ENCODE peak calls at places on chromosomes 1 and 21, in nine cellular contexts. V is psoas muscle; U is sigmoid colon; C is CD8-positive, alpha-beta T cell; J is uterus; H is AG04450; T is heart left ventricle; E is effector memory CD4-positive, alpha-beta T cell; R is PC-9. G is an unnamed sample. For H3K9me3, the result is how much of the 10 kb centered on the place peaks cover.

GRCh38 chr1:84617349-84617748 is 43.1 kb upstream of the CTBS start:
- DNase-seq in J (no peak), R (no peak), E (no peak), U (no peak), T (no peak), C (no peak), H (no peak), V (no peak), G (no peak)

GRCh38 chr1:214761030-214761429 is 158.0 kb downstream of the CENPF start:
- DNase-seq in T (no peak), U (no peak), C (no peak), H (no peak), V (no peak), E (no peak), J (no peak), R (no peak), G (no peak)

GRCh38 chr1:232613752-232614381 is 16.1 kb downstream of the SIPA1L2 start:
- DNase-seq in C (no peak), E (no peak), T (no peak), R (no peak), H (peak), V (no peak), J (no peak), U (no peak), G (no peak)

GRCh38 chr1:228891134-228892034 is 156.1 kb downstream of the RHOU start:
- DNase-seq in E (no peak), T (no peak), R (no peak), H (no peak), V (no peak), J (peak), C (no peak), U (no peak), G (no peak)

GRCh38 chr21:43921602-43921978 is 56.6 kb downstream of the AGPAT3 start:
- DNase-seq in V (no peak), J (no peak), C (peak), T (peak), E (peak), R (no peak), U (no peak), H (no peak), G (no peak)

GRCh38 chr1:119160851-119161250 is 20.4 kb upstream of the WARS2 start:
- DNase-seq in U (no peak), T (no peak), E (no peak), V (no peak), R (no peak), H (peak), C (no peak), J (no peak), G (no peak)

GRCh38 chr1:65059930-65060538 is 88.0 kb upstream of the AK4 start:
- DNase-seq in E (no peak), H (no peak), R (peak), T (no peak), V (no peak), J (no peak), U (no peak), C (no peak), G (no peak)

GRCh38 chr1:116020668-116021272 is 44.5 kb downstream of the SLC22A15 start:
- DNase-seq in J (no peak), H (no peak), C (peak), V (peak), T (peak), R (peak), U (no peak), E (no peak), G (no peak)

GRCh38 chr21:43718872-43719747 is at the start of gene PDXK:
- DNase-seq in C (peak), H (no peak), J (peak), R (peak), V (peak), U (peak), E (peak), T (peak), G (peak)

GRCh38 chr1:94828251-94828650 is 8.1 kb downstream of the SLC44A3 start:
- DNase-seq in J (no peak), E (no peak), U (no peak), V (no peak), C (no peak), T (no peak), R (peak), H (no peak), G (no peak)

GRCh38 chr1:94884101-94884875 is 42.6 kb downstream of the CNN3 start:
- DNase-seq in R (no peak), E (no peak), H (no peak), U (no peak), C (no peak), V (no peak), T (no peak), J (peak), G (no peak)

GRCh38 chr1:200708769-200709168 is 29.9 kb upstream of the CAMSAP2 start:
- DNase-seq in H (no peak), C (no peak), U (no peak), V (no peak), T (no peak), E (no peak), J (no peak), R (no peak), G (no peak)

GRCh38 chr1:41474490-41475271 is 9.8 kb downstream of the EDN2 start:
- DNase-seq in H (no peak), U (peak), J (peak), V (no peak), T (no peak), E (no peak), R (peak), C (no peak), G (no peak)

GRCh38 chr1:211606914-211607751 is 28.2 kb upstream of the SLC30A1 start:
- DNase-seq in E (no peak), J (no peak), U (no peak), V (no peak), H (no peak), C (no peak), T (no peak), R (peak), G (no peak)

GRCh38 chr1:115237507-115237906 is 100.5 kb downstream of the NGF start:
- DNase-seq in C (no peak), J (no peak), U (no peak), T (no peak), E (no peak), R (no peak), V (no peak), H (no peak), G (no peak)

GRCh38 chr1:166062695-166063094 is 104.1 kb downstream of the FAM78B start:
- DNase-seq in H (no peak), C (no peak), E (no peak), J (no peak), U (no peak), V (no peak), T (no peak), R (no peak), G (no peak)

GRCh38 chr1:47980501-47980900 is 16.7 kb downstream of the TRABD2B start:
- DNase-seq in H (no peak), C (no peak), V (no peak), J (no peak), T (no peak), R (no peak), U (no peak), E (no peak), G (no peak)

GRCh38 chr21:41643246-41643966 is 123.4 kb downstream of the RIPK4 start:
- DNase-seq in R (peak), H (no peak), E (no peak), C (no peak), U (no peak), J (no peak), T (no peak), V (no peak), G (no peak)

GRCh38 chr1:64934115-64934880 is 32.1 kb downstream of the JAK1 start:
- DNase-seq in U (peak), R (no peak), J (peak), T (no peak), V (peak), C (no peak), E (no peak), H (peak), G (no peak)

GRCh38 chr21:28537371-28538079 is 455.2 kb downstream of the LTN1 start:
- DNase-seq in C (no peak), V (no peak), J (no peak), U (no peak), T (no peak), H (peak), E (no peak), R (no peak), G (no peak)

GRCh38 chr21:41029573-41029972 is 138.4 kb upstream of the BACE2 start:
- DNase-seq in J (no peak), C (no peak), T (no peak), E (no peak), H (no peak), U (no peak), V (no peak), R (no peak), G (no peak)

GRCh38 chr1:244992833-244993232 is 128.5 kb upstream of the HNRNPU start:
- DNase-seq in H (no peak), J (no peak), V (no peak), R (no peak), E (no peak), T (no peak), C (no peak), U (no peak), G (no peak)

GRCh38 chr1:233282582-233282886 is 13.0 kb downstream of the PCNX2 start:
- DNase-seq in U (no peak), H (no peak), J (no peak), V (no peak), C (no peak), E (no peak), T (no peak), R (no peak), G (no peak)

GRCh38 chr1:20059847-20060246 is 10.1 kb upstream of the PLA2G5 start:
- DNase-seq in J (no peak), R (no peak), T (no peak), V (no peak), C (no peak), H (no peak), E (no peak), U (no peak), G (no peak)

GRCh38 chr21:46374761-46375389 is 50.9 kb downstream of the PCNT start:
- DNase-seq in U (no peak), C (no peak), R (no peak), H (no peak), E (no peak), T (no peak), V (no peak), J (no peak), G (no peak)

DNA sequence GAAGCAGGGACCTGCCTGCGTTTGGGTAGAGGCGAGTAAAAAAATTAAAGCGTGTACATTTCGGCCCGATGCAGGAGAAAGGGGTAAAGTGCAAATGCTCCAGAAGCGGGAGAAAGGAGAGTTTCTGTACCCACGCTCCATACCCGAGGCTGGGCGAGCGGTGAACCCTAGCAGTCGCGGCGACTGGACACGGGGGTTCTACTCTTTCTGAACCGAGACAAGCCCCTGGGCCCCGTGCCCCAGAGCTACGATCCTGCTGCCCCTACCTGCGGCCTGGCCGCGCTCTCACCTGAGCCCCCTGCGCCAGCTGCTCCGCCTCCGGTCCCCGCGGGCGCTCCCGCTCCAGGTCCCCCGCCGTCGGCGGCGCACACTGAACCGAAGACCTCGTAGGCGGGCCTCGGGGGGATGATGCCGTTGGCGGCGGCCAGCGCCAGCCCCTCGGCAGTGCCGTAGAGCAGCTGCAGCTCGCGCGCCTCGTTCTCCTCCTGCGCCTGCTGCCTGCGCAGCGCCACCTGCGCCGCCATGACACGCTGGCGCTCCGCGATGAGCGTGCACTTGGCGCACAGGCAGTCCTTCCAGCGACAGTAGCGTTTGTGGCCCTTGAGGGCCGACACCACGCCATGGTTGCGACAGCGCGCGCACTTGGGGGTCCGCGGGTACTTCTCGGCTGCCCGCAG is 2.4 kb downstream of the DMRTA2 start:
- DNase-seq in J (no peak), V (no peak), T (peak), U (no peak), R (no peak), E (no peak), H (no peak), C (no peak), G (no peak)
- H3K9me3 ChIP-seq in J (under half), V (under half), T (under half), U (under half), R (under half), E (under half), H (under half), C (under half), G (under half)

GRCh38 chr21:26351661-26352060 is 181.1 kb upstream of the APP start:
- DNase-seq in C (no peak), U (no peak), R (no peak), J (no peak), V (no peak), H (no peak), E (no peak), T (no peak), G (no peak)
- H3K9me3 ChIP-seq in C (under half), U (under half), R (under half), J (under half), V (under half), H (under half), E (under half), T (under half), G (under half)

GRCh38 chr21:39961251-39961650 is 94.0 kb downstream of the PCP4 start:
- DNase-seq in V (no peak), R (no peak), C (no peak), J (no peak), U (no peak), E (no peak), T (no peak), H (no peak), G (no peak)
- H3K9me3 ChIP-seq in V (under half), R (under half), C (under half), J (under half), U (under half), E (under half), T (under half), H (under half), G (under half)

GRCh38 chr21:30166171-30166570 is 434 bp downstream of the CLDN17 start:
- DNase-seq in J (no peak), E (no peak), C (no peak), R (no peak), U (no peak), V (no peak), H (no peak), T (no peak), G (no peak)
- H3K9me3 ChIP-seq in J (under half), E (under half), C (under half), R (under half), U (under half), V (under half), H (under half), T (under half), G (under half)

GRCh38 chr1:227612658-227613057 is 49.3 kb downstream of the ZNF678 start:
- DNase-seq in T (no peak), C (no peak), U (no peak), H (no peak), J (no peak), E (no peak), R (no peak), V (no peak), G (no peak)
- H3K9me3 ChIP-seq in T (under half), C (under half), U (under half), H (under half), J (under half), E (under half), R (under half), V (under half), G (under half)

DNA sequence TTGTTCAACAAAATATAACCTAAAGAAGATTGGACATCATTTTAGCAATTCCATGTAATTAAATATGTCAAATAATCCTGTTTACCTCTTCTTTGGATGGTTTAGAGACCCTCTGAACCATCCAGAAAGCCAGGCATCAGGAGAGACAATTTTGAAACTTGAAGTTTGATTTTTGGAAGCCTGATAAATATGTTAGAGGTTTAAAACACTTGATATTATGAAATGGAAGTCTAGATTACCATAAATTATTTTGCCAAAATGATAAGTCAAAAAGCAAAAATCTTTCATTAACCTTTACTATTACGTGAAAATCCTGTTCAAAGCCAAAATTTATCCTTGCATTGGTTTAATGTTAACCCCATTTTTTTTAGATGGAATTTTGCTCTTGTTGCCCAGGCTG is 43.5 kb downstream of the CCDC30 start:
- DNase-seq in R (no peak), E (no peak), T (no peak), C (no peak), U (no peak), H (no peak), V (no peak), J (no peak), G (no peak)
- H3K9me3 ChIP-seq in R (under half), E (under half), T (under half), C (under half), U (under half), H (under half), V (under half), J (under half), G (under half)

GRCh38 chr1:247165674-247166073 is 6.1 kb downstream of the ZNF124 start:
- DNase-seq in R (no peak), V (no peak), J (no peak), U (no peak), H (no peak), E (no peak), C (no peak), T (no peak), G (no peak)
- H3K9me3 ChIP-seq in R (under half), V (half or more), J (under half), U (under half), H (under half), E (under half), C (under half), T (under half), G (under half)

GRCh38 chr1:30488324-30488913 is 235.0 kb downstream of the MATN1 start:
- DNase-seq in J (no peak), R (no peak), E (no peak), V (no peak), H (no peak), T (no peak), U (no peak), C (no peak), G (no peak)
- H3K9me3 ChIP-seq in J (under half), R (under half), E (under half), V (under half), H (under half), T (under half), U (under half), C (under half), G (under half)